ENCODE peak calls at places on chromosomes 3 and 15, in five cellular contexts. Z, K, W, X and J are unnamed samples. For H3K4me1, the result is how much of the 10 kb centered on the place peaks cover.

GRCh38 chr3:34106879-34107278 is 308.4 kb downstream of the PDCD6IP start:
- DNase-seq in Z (peak), W (peak), X (peak), K (no peak), J (peak)

GRCh38 chr3:49554639-49555265 is 475 bp downstream of the BSN start:
- DNase-seq in Z (no peak), X (peak), W (peak), K (no peak), J (no peak)

GRCh38 chr3:156816091-156816793 is 9.9 kb upstream of the LEKR1 start:
- DNase-seq in Z (no peak), X (no peak), W (no peak), K (no peak), J (no peak)

GRCh38 chr3:63849175-63849574 is 14.4 kb downstream of the THOC7 start:
- DNase-seq in X (no peak), W (no peak), K (no peak), Z (no peak), J (no peak)

GRCh38 chr15:27808182-27808581 is 290.9 kb downstream of the OCA2 start:
- DNase-seq in Z (no peak), K (no peak), X (no peak), W (no peak), J (no peak)

GRCh38 chr3:8780279-8780678 is 10.9 kb upstream of the OXTR start:
- DNase-seq in W (no peak), K (no peak), Z (no peak), X (no peak), J (no peak)

GRCh38 chr3:179512398-179512797 is 50.3 kb upstream of the ACTL6A start:
- DNase-seq in K (no peak), X (no peak), W (no peak), Z (no peak), J (no peak)

GRCh38 chr3:145776782-145777408 is 384.1 kb downstream of the PLOD2 start:
- DNase-seq in Z (peak), W (peak), X (peak), K (peak), J (peak)

GRCh38 chr15:80609512-80609946 is 85.6 kb upstream of the ABHD17C start:
- DNase-seq in Z (no peak), W (no peak), K (no peak), X (no peak), J (no peak)

GRCh38 chr15:50138391-50138790 is 19.4 kb upstream of the ATP8B4 start:
- DNase-seq in W (no peak), Z (no peak), K (no peak), X (no peak), J (no peak)

GRCh38 chr3:143352850-143353550 is 233.4 kb downstream of the CHST2 start:
- DNase-seq in X (no peak), Z (no peak), W (no peak), K (no peak), J (no peak)

GRCh38 chr3:141063831-141064230 is 12.7 kb downstream of the SPSB4 start:
- DNase-seq in W (no peak), Z (no peak), K (no peak), X (peak), J (no peak)

GRCh38 chr3:141287326-141287725 is 55.7 kb downstream of the PXYLP1 start:
- DNase-seq in K (no peak), Z (no peak), X (no peak), W (no peak), J (no peak)

GRCh38 chr3:12239301-12239700 is 49.6 kb upstream of the PPARG start:
- DNase-seq in K (no peak), W (no peak), Z (no peak), X (no peak), J (no peak)

GRCh38 chr3:50267280-50267913 is 1.6 kb upstream of the SEMA3B start:
- DNase-seq in K (no peak), Z (no peak), X (peak), W (peak), J (no peak)

GRCh38 chr3:161081675-161082462 is 23.3 kb downstream of the B3GALNT1 start:
- DNase-seq in Z (no peak), W (no peak), X (no peak), K (no peak), J (no peak)

GRCh38 chr3:88203537-88204143 is 53.9 kb downstream of the C3orf38 start:
- DNase-seq in W (peak), K (peak), X (peak), Z (peak), J (peak)

GRCh38 chr3:173411288-173412064 is 13.9 kb downstream of the NLGN1 start:
- DNase-seq in W (no peak), K (peak), X (no peak), Z (no peak), J (peak)

GRCh38 chr3:113249111-113249510 is 37.8 kb downstream of the BOC start:
- DNase-seq in K (no peak), W (no peak), Z (no peak), X (no peak), J (no peak)

GRCh38 chr3:114417682-114418081 is 123.9 kb downstream of the TIGIT start:
- DNase-seq in Z (no peak), K (no peak), X (no peak), W (no peak), J (no peak)

GRCh38 chr3:96192951-96193350 is 621.4 kb upstream of the EPHA6 start:
- DNase-seq in K (peak), W (no peak), Z (no peak), X (no peak), J (no peak)

GRCh38 chr3:40055361-40055760 is 246.0 kb downstream of the MYRIP start:
- DNase-seq in X (no peak), W (no peak), Z (no peak), K (no peak), J (no peak)

GRCh38 chr3:160296591-160296990 is 71.4 kb downstream of the C3orf80 start:
- DNase-seq in K (no peak), Z (no peak), X (no peak), W (no peak), J (no peak)

GRCh38 chr15:68676926-68677325 is 98.1 kb downstream of the CORO2B start:
- DNase-seq in Z (no peak), W (no peak), K (no peak), X (no peak), J (no peak)

GRCh38 chr3:16366-16765 is 180.2 kb upstream of the CHL1 start:
- DNase-seq in Z (no peak), X (no peak), W (no peak), K (no peak), J (no peak)

GRCh38 chr15:95567686-95568085 is 762.8 kb upstream of the NR2F2 start:
- DNase-seq in W (no peak), X (no peak), Z (no peak), K (no peak), J (no peak)

GRCh38 chr3:1082024-1082633 is 10.7 kb upstream of the CNTN6 start:
- DNase-seq in K (peak), W (peak), X (peak), Z (no peak), J (no peak)

DNA sequence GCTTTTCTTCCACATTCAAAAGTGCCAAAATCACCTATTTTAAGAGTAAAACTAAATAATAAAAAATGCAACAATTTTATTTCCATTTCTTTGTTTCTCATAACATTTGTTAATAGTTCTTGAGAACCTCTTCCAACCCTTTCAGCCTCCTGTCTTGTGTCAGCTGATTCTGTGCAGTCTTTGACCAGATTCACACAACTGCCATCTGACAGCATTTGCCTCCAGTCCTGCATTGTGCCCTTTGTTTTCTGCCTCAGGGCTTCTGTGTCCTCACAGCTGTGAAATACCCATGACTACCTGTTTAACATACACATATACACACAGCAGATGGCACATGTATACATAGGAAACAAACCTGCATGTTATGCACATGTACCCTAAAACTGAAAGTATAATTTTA is 13.2 kb upstream of the CNTN6 start:
- DNase-seq in W (no peak), Z (no peak), X (no peak), K (no peak), J (no peak)
- TF ChIP-seq SP1 in W (no peak), Z (no peak), X (no peak), K (no peak), J (no peak)

DNA sequence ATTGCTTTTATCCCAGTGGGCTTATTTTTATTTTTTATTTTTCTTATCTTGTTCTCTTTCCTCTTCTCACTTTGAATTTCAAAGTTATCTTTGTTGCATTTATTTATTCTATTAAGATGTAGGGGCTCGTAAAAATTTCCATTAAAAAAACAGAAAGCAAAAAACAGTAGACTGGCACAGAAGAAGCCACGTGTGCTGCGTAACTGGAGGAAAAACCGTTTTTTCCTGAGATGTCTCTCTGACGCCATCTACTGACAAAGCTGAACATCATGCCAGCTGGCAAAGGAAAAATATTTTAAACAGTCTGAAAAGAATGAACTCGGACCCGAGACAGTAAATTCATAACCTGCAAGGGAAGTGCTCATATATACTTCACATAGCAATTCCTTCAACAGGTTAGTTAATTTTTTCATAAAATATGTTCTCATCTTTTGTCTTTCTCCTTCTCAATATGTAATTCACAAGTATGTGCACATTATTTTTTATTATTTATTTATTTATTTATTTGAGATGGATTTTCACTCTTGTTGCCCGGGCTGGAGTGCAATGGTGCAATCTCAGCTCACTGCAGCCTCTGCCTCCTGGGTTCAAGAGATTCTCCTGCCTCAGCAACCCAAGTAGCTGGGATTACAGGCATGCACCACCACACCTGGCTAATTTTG is 10.5 kb upstream of the MFSD1 start:
- DNase-seq in Z (no peak), X (no peak), W (peak), K (peak), J (peak)
- H3K9ac ChIP-seq in Z (peak), X (no peak), W (peak), K (no peak), J (no peak)

DNA sequence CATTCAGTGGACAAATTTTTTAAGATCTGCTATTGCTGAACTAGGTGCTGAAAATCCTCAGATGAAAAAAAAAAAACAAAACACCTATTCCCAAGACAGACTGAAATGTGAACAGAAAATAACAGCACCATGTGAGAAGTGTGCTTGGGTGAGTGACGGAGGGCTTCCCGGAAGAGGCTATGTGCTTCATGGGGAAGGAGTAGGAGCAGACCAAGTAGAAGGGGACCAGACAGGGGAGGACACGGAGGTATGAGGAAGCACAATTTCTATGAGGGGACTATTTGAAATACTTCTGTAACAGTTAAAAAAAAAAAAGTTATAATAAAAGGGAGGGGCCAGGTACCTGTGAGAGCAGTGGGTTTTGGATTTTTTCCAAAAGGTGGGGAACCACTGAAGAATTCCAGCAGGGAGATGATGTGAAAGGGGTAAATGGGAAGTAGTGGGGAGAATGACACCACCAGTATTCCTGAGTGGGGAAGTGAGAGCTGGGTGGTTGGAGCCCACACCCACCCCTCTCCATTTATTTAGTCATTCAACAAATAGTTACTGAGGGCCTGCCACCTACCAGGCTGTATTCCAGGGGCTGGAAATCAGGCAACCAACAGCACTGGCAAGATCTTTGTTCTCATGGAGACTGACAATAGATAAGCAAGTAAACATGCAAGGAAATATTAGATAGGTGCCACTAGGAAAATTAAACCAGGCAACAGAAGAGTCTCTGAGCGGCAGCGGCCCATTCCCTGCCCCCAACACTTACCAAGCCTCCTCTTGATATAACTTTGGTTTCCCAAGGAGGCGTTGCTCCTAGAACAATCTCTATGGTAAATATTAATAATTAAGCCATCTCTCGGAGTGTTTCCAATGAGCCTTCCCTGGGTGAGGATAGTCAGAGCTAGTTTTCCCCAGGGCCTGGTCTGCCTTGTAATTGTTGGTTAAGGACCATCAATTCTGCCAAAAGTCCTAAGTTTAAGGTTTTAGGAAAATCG is 3.8 kb upstream of the USP3 start:
- DNase-seq in K (no peak), X (no peak), Z (no peak), W (no peak), J (no peak)
- H3K4me1 ChIP-seq in K (half or more), X (under half), Z (half or more), W (under half), J (under half)

DNA sequence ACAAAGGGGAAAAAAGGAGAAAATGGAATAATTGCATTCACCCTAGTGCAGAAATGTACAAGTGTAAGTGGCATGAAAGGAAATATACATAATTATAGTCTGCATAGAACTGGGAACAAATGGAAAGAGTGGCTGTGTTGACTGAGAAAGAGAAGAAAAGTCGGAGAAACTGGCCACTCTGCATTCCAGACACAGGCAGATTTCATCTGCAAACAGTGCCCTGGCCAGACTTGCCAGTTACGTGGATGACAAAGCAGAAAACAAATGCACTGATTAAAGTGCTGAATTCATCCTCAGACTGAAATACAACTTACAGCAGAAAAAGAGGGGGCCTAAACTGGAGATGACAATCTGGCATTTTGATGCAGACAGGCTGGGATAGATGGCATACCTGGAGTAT is 129.8 kb downstream of the FGF12 start:
- DNase-seq in W (no peak), Z (no peak), K (no peak), X (no peak), J (no peak)
- TF ChIP-seq SP1 in W (no peak), Z (no peak), K (no peak), X (no peak), J (no peak)

GRCh38 chr3:47895241-47895640 is 92.3 kb downstream of the DHX30 start:
- DNase-seq in Z (no peak), W (no peak), X (no peak), K (no peak), J (no peak)

GRCh38 chr3:47890832-47891620 is 88.1 kb downstream of the DHX30 start:
- DNase-seq in Z (no peak), K (no peak), W (no peak), X (no peak), J (no peak)

GRCh38 chr3:47890037-47890831 is 87.3 kb downstream of the DHX30 start:
- DNase-seq in K (no peak), X (no peak), Z (no peak), W (no peak), J (no peak)

GRCh38 chr3:47889001-47889757 is 86.2 kb downstream of the DHX30 start:
- DNase-seq in K (no peak), X (no peak), W (no peak), Z (no peak), J (no peak)

DNA sequence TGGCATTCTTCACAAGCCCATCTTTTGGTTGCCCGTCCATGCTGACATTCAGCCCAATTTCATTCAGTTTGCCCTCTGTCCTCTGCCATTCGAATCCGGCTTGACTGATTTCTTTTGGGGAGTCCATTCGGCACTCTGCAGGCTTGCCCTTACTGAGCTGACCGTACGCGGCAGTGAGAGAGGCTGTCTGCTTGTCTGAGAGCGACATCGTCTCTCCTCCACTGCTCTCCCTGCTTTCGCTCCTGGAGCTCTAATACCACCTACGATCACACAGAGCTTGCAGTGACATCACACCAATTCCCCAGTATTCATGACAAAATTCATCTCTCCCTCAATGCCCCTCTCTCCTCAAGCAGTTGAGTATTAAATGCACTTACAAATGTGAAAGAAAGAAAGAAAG is 89.3 kb downstream of the DHX30 start:
- DNase-seq in K (no peak), Z (no peak), W (no peak), X (no peak), J (no peak)
- H3K9ac ChIP-seq in K (no peak), Z (no peak), W (no peak), X (no peak), J (no peak)

GRCh38 chr3:151772825-151773480 is 39.2 kb downstream of the AADACL2 start:
- DNase-seq in X (no peak), Z (no peak), K (no peak), W (no peak), J (no peak)
- H3K4me1 ChIP-seq in X (under half), Z (under half), K (half or more), W (under half), J (under half)

DNA sequence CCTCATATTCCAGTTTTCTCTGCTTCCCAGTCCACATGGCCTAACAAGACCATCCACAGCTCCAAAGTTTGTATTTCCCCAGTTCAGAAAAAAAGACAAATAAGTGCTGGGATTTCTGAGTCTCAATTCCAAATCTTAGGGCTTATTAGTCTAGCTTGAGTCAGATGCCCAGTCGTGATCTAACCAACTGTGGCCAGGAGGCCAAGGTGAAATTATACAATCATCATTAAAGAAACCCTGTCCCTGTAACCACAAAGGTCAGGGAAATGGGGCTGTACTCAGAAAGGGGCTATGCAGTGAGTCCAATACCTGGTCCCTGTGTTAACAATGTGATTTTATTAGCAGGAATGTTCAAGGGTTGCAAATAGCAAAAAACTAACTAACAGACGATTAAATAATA is 40.5 kb upstream of the MITF start:
- DNase-seq in K (no peak), Z (no peak), W (no peak), X (no peak), J (no peak)
- TF ChIP-seq SP1 in K (no peak), Z (no peak), W (no peak), X (no peak), J (no peak)

GRCh38 chr3:193240850-193241706 is at the start of gene PLAAT1:
- DNase-seq in W (peak), K (no peak), X (peak), Z (no peak), J (no peak)
- H3K9ac ChIP-seq in W (peak), K (no peak), X (peak), Z (no peak), J (no peak)

GRCh38 chr15:45645026-45645980 is 10.5 kb downstream of the SQOR start:
- DNase-seq in W (no peak), K (no peak), X (no peak), Z (no peak), J (no peak)

GRCh38 chr15:45642203-45642932 is 7.5 kb downstream of the SQOR start:
- DNase-seq in X (no peak), K (no peak), W (no peak), Z (no peak), J (no peak)

GRCh38 chr15:45646220-45646619 is 11.4 kb downstream of the SQOR start:
- DNase-seq in Z (no peak), K (no peak), X (no peak), W (no peak), J (no peak)

GRCh38 chr15:45641374-45641778 is 6.5 kb downstream of the SQOR start:
- DNase-seq in Z (no peak), W (no peak), K (peak), X (no peak), J (no peak)

GRCh38 chr15:45644437-45644836 is 9.6 kb downstream of the SQOR start:
- DNase-seq in K (no peak), Z (no peak), X (no peak), W (no peak), J (no peak)
- H3K4me1 ChIP-seq in K (half or more), Z (under half), X (under half), W (under half), J (under half)

DNA sequence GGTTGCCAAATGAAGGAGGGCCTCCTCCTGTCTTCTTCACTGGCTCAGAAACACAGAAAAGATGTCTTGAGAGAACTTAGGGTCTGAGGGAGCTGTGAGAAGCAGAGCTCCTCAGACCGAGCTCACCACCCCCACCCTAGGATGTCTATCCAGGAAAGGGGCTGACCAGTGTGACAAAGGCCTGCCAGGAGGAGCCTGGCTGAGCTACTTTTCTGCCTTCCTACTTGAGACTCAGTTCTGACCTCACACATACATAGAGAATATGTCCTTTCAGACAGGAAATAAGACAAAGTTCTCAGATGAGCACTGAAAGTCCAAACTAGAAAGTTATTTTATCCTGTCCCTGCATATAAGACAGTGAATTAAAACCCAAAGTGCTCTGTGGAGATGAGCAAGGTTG is 54.5 kb downstream of the KIF9 start:
- DNase-seq in X (no peak), K (no peak), W (no peak), Z (no peak), J (no peak)
- TF ChIP-seq SP1 in X (no peak), K (no peak), W (no peak), Z (no peak), J (no peak)